ENCODE peak calls at places on chromosomes 13 and 19, in seven cellular contexts. Y, I, C, Z, X, Q and T are unnamed samples.

GRCh38 chr13:45850020-45850613 is 1.4 kb downstream of the SIAH3 start:
- DNase-seq in Q (no peak), X (no peak), Y (no peak), I (no peak), C (no peak), Z (no peak), T (no peak)

GRCh38 chr19:35655600-35655999 is 7.5 kb downstream of the COX6B1 start:
- DNase-seq in Z (no peak), Q (no peak), Y (no peak), I (no peak), C (no peak), X (no peak), T (no peak)

GRCh38 chr19:5321851-5322681 is 18.5 kb downstream of the PTPRS start:
- DNase-seq in Q (no peak), Z (no peak), X (no peak), Y (no peak), I (no peak), C (no peak), T (no peak)

GRCh38 chr13:102729560-102730275 is 34.9 kb upstream of the METTL21C start:
- DNase-seq in X (no peak), I (no peak), C (peak; percentile 87), Z (no peak), Y (no peak), Q (no peak), T (no peak)

GRCh38 chr13:111049791-111050538 is 65.1 kb upstream of the ARHGEF7 start:
- DNase-seq in I (no peak), X (no peak), Q (no peak), Z (no peak), Y (peak; percentile 47), C (peak; percentile 52), T (no peak)

GRCh38 chr13:58843567-58843966 is 1212.0 kb downstream of the PCDH17 start:
- DNase-seq in C (no peak), Z (no peak), X (no peak), Y (no peak), Q (no peak), I (no peak), T (no peak)

GRCh38 chr13:70856025-70856424 is 747.8 kb upstream of the KLHL1 start:
- DNase-seq in I (no peak), Q (no peak), C (no peak), Y (no peak), Z (no peak), X (no peak), T (no peak)

GRCh38 chr13:106835477-106835876 is 267.5 kb upstream of the ARGLU1 start:
- DNase-seq in Z (no peak), C (no peak), Q (no peak), I (no peak), Y (no peak), X (no peak), T (no peak)

GRCh38 chr19:18562086-18562485 is 4.4 kb downstream of the KXD1 start:
- DNase-seq in I (no peak), C (peak; percentile 94), Y (peak; percentile 69), Z (no peak), Q (no peak), X (no peak), T (no peak)

GRCh38 chr19:18300930-18301717 is 19.7 kb upstream of the JUND start:
- DNase-seq in C (peak; percentile 65), I (no peak), X (no peak), Z (no peak), Y (peak; percentile 86), Q (no peak), T (no peak)

GRCh38 chr13:22032905-22033304 is 362.0 kb downstream of the FGF9 start:
- DNase-seq in Q (no peak), C (no peak), X (no peak), Z (no peak), Y (no peak), I (no peak), T (no peak)

GRCh38 chr19:12867120-12868099 is 13.8 kb downstream of the DNASE2 start:
- DNase-seq in X (peak; percentile 90), Z (peak; percentile 60), I (no peak), Q (peak; percentile 53), C (peak; percentile 68), Y (no peak), T (peak; percentile 55)

GRCh38 chr13:111518161-111518791 is 197.8 kb downstream of the TEX29 start:
- DNase-seq in Z (no peak), C (no peak), I (no peak), Q (no peak), Y (no peak), X (no peak), T (no peak)

GRCh38 chr13:40109324-40109958 is 454.0 kb downstream of the COG6 start:
- DNase-seq in Y (peak; percentile 40), C (peak; percentile 94), Z (no peak), Q (no peak), X (no peak), I (peak; percentile 81), T (no peak)

GRCh38 chr19:18053571-18054219 is 33.0 kb downstream of the IL12RB1 start:
- DNase-seq in X (no peak), Y (no peak), C (peak; percentile 27), I (no peak), Z (no peak), Q (no peak), T (no peak)

GRCh38 chr19:58034476-58034790 is 608 bp downstream of the ZSCAN1 start:
- DNase-seq in Z (no peak), X (peak; percentile 17), C (no peak), Q (no peak), Y (no peak), I (no peak), T (no peak)

GRCh38 chr19:34363930-34364329 is 1.1 kb upstream of the GPI start:
- DNase-seq in Q (no peak), Z (no peak), X (no peak), I (no peak), C (no peak), Y (no peak), T (no peak)
- H3K4me3 ChIP-seq in Q (no peak overlapping the region), Z (no peak overlapping the region), X (no peak overlapping the region), I (no peak overlapping the region), C (no peak overlapping the region), Y (no peak overlapping the region), T (no peak overlapping the region)

DNA sequence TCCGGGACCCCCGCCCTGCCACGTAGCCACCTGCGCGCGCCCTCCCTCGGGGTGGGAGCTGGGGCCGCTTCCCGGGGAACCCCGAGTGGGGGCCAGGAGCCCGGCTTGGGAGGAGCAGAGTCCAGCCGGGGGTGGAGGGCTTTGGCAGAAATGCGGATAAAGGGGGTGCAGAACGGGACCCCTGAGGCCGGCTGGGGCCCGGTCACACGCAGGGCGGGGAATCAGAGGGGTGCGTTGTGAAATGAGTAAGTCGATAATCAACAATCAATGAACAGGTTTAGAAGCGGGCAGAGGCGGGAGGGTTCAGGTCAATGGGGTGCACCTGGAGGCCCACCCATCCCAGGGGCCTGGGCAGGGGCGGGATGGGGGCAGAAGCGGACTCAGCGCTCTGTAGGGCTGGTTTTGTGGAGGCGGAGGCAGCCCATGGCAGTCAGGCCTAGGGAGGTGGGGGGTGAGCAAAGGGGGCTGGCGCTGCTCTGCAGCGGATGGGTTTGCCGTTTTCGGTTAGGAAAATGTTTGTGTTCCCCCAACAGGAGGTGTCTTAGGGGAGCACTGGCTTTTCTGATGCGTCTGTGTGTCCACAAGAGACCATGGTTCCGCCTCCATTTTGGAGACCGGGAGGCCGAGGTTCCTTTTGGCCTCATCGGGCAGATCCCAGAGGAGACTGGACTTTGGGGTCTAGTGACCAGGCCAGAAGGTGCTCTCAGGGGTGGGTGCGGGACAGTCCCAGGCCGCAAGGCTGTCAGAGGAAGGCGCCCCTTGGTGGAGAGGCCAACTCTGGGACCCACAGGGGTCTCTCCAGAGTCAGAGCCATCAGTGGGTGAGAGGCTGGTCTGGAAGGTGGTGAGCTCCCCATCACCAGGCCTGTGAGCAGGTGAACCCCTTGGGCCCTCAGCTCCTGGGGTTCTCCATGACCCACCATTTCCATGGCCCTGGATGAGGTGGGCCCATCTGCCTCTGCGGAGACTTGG is 683 bp upstream of the DIRAS1 start:
- DNase-seq in Y (no peak), X (no peak), C (no peak), I (no peak), Z (no peak), Q (no peak), T (no peak)
- H3K4me3 ChIP-seq in Y (peak overlapping the region; percentile 16), X (peak overlapping the region; percentile 74), C (peak overlapping the region; percentile 31), I (peak overlapping the region; percentile 14), Z (no peak overlapping the region), Q (no peak overlapping the region), T (no peak overlapping the region)

GRCh38 chr19:10749435-10750384 is 31.8 kb downstream of the DNM2 start:
- DNase-seq in Y (no peak), Q (no peak), C (no peak), X (no peak), Z (no peak), I (no peak), T (no peak)

GRCh38 chr19:10753305-10753704 is 35.4 kb downstream of the DNM2 start:
- DNase-seq in I (no peak), X (no peak), C (no peak), Y (no peak), Z (no peak), Q (no peak), T (no peak)

GRCh38 chr19:10751109-10751972 is 33.5 kb downstream of the DNM2 start:
- DNase-seq in I (no peak), C (peak; percentile 24), Q (no peak), Z (no peak), Y (no peak), X (no peak), T (no peak)

GRCh38 chr19:10752237-10752912 is 34.5 kb downstream of the DNM2 start:
- DNase-seq in Q (no peak), C (no peak), Y (no peak), X (no peak), Z (no peak), I (no peak), T (no peak)

DNA sequence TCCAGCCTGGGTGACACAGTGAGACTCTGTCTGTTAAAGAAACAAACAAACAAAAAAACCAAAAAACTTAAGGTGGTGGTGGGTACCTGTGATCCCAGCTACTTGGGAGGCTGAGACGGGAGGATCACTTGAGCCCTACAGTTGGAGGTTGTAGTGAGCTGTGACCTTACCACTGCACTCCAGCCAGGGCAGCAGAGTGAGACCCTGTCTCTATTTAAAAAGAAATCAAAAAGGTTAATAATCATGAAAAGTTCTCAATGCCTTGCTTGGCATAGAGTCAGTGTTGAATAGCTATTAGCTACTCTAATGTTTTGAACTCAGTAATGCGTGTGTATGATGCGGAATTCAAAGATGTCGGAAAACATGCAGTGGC is 35.0 kb downstream of the DNM2 start:
- DNase-seq in Q (no peak), I (no peak), X (no peak), C (no peak), Z (no peak), Y (no peak), T (no peak)
- H3K4me3 ChIP-seq in Q (no peak overlapping the region), I (no peak overlapping the region), X (no peak overlapping the region), C (no peak overlapping the region), Z (no peak overlapping the region), Y (no peak overlapping the region), T (no peak overlapping the region)

GRCh38 chr13:51767100-51767499 is 36.9 kb downstream of the DHRS12 start:
- DNase-seq in Q (no peak), Y (no peak), X (no peak), C (no peak), Z (no peak), I (no peak), T (no peak)

GRCh38 chr13:51764184-51765141 is 39.5 kb downstream of the DHRS12 start:
- DNase-seq in X (no peak), I (peak; percentile 70), Z (no peak), C (peak; percentile 73), Y (peak; percentile 93), Q (peak; percentile 36), T (peak; percentile 54)

GRCh38 chr13:51768378-51768921 is 35.5 kb downstream of the DHRS12 start:
- DNase-seq in C (no peak), I (no peak), Q (no peak), Y (no peak), Z (no peak), X (peak; percentile 18), T (no peak)

GRCh38 chr13:51763486-51763885 is 40.5 kb downstream of the DHRS12 start:
- DNase-seq in C (no peak), Q (no peak), X (no peak), Z (no peak), Y (no peak), I (no peak), T (no peak)

GRCh38 chr13:51765142-51765515 is 38.8 kb downstream of the DHRS12 start:
- DNase-seq in Q (no peak), X (no peak), Z (no peak), I (no peak), C (no peak), Y (no peak), T (no peak)
- H3K4me3 ChIP-seq in Q (peak overlapping the region; percentile 61), X (no peak overlapping the region), Z (peak overlapping the region; percentile 51), I (no peak overlapping the region), C (no peak overlapping the region), Y (no peak overlapping the region), T (peak overlapping the region; percentile 23)